ENCODE peak calls at places on chromosomes 3 and 15, in four cellular contexts. One of them, this sample, is unnamed.

GRCh38 chr3:150367771-150368170 is 40.3 kb upstream of the TSC22D2 start:
- DNase-seq in effector CD4-positive, alpha-beta T cell: no peak
- DNase-seq in A172: no peak
- DNase-seq in spleen: no peak
- DNase-seq in this sample: no peak

GRCh38 chr3:185823280-185824044 is 1.4 kb downstream of the IGF2BP2 start:
- DNase-seq in effector CD4-positive, alpha-beta T cell: no peak
- DNase-seq in A172: no peak
- DNase-seq in spleen: peak; percentile 82
- DNase-seq in this sample: no peak

GRCh38 chr15:38707802-38708671 is 143.4 kb upstream of the RASGRP1 start:
- DNase-seq in effector CD4-positive, alpha-beta T cell: peak; percentile 21
- DNase-seq in A172: peak; percentile 62
- DNase-seq in spleen: no peak
- DNase-seq in this sample: peak; percentile 52

GRCh38 chr3:193816656-193817311 is 223.8 kb downstream of the OPA1 start:
- DNase-seq in effector CD4-positive, alpha-beta T cell: no peak
- DNase-seq in A172: no peak
- DNase-seq in spleen: peak; percentile 73
- DNase-seq in this sample: no peak

GRCh38 chr3:100613721-100614390 is 4.5 kb downstream of the ADGRG7 start:
- DNase-seq in effector CD4-positive, alpha-beta T cell: no peak
- DNase-seq in A172: no peak
- DNase-seq in spleen: no peak
- DNase-seq in this sample: no peak

GRCh38 chr15:50907866-50908208 is 646 bp upstream of the AP4E1 start:
- DNase-seq in effector CD4-positive, alpha-beta T cell: peak; percentile 44
- DNase-seq in A172: peak; percentile 19
- DNase-seq in spleen: no peak
- DNase-seq in this sample: peak; percentile 54

GRCh38 chr3:175356899-175357324 is 497.8 kb downstream of the NAALADL2 start:
- DNase-seq in effector CD4-positive, alpha-beta T cell: no peak
- DNase-seq in A172: no peak
- DNase-seq in spleen: no peak
- DNase-seq in this sample: no peak

GRCh38 chr15:51223771-51224229 is 114.6 kb downstream of the CYP19A1 start:
- DNase-seq in effector CD4-positive, alpha-beta T cell: no peak
- DNase-seq in A172: peak; percentile 90
- DNase-seq in spleen: no peak
- DNase-seq in this sample: no peak

GRCh38 chr3:169591983-169592644 is 71.4 kb downstream of the MECOM start:
- DNase-seq in effector CD4-positive, alpha-beta T cell: no peak
- DNase-seq in A172: no peak
- DNase-seq in spleen: no peak
- DNase-seq in this sample: no peak

GRCh38 chr15:90762109-90762508 is 45.0 kb downstream of the BLM start:
- DNase-seq in effector CD4-positive, alpha-beta T cell: no peak
- DNase-seq in A172: no peak
- DNase-seq in spleen: peak; percentile 83
- DNase-seq in this sample: no peak

GRCh38 chr15:57224664-57225063 is 151.6 kb upstream of the CGNL1 start:
- DNase-seq in effector CD4-positive, alpha-beta T cell: no peak
- DNase-seq in A172: peak; percentile 38
- DNase-seq in spleen: no peak
- DNase-seq in this sample: no peak

GRCh38 chr3:51720292-51721061 is 13.6 kb downstream of the GRM2 start:
- DNase-seq in effector CD4-positive, alpha-beta T cell: no peak
- DNase-seq in A172: no peak
- DNase-seq in spleen: no peak
- DNase-seq in this sample: no peak

GRCh38 chr3:42497009-42497731 is 5.3 kb upstream of the VIPR1 start:
- DNase-seq in effector CD4-positive, alpha-beta T cell: no peak
- DNase-seq in A172: peak; percentile 71
- DNase-seq in spleen: peak; percentile 33
- DNase-seq in this sample: no peak

GRCh38 chr3:46895204-46895660 is 17.7 kb downstream of the PTH1R start:
- DNase-seq in effector CD4-positive, alpha-beta T cell: peak; percentile 76
- DNase-seq in A172: peak; percentile 50
- DNase-seq in spleen: peak; percentile 90
- DNase-seq in this sample: peak; percentile 81

GRCh38 chr3:148101061-148101460 is 596.6 kb upstream of the AGTR1 start:
- DNase-seq in effector CD4-positive, alpha-beta T cell: no peak
- DNase-seq in A172: peak; percentile 12
- DNase-seq in spleen: no peak
- DNase-seq in this sample: no peak

This sample was measured in naive thymus-derived CD4-positive, alpha-beta T cell.